ENCODE peak calls at places on chromosomes 7 and 10, in four cellular contexts. One of them, this sample, is unnamed.

GRCh38 chr7:36723951-36724664 is at the start of gene AOAH:
- DNase-seq in endothelial cell: no peak
- DNase-seq in cardiac fibroblast: no peak
- DNase-seq in HFFc6: no peak
- DNase-seq in this sample: no peak

GRCh38 chr7:158786898-158787297 is 42.4 kb downstream of the ESYT2 start:
- DNase-seq in endothelial cell: no peak
- DNase-seq in cardiac fibroblast: no peak
- DNase-seq in HFFc6: no peak
- DNase-seq in this sample: no peak

GRCh38 chr10:98404571-98405396 is 10.2 kb downstream of the PYROXD2 start:
- DNase-seq in endothelial cell: no peak
- DNase-seq in cardiac fibroblast: peak; percentile 41
- DNase-seq in HFFc6: peak; percentile 64
- DNase-seq in this sample: no peak

GRCh38 chr10:98212204-98212603 is 55.8 kb downstream of the LOXL4 start:
- DNase-seq in endothelial cell: no peak
- DNase-seq in cardiac fibroblast: no peak
- DNase-seq in HFFc6: no peak
- DNase-seq in this sample: no peak

GRCh38 chr7:116911799-116912198 is 41.5 kb upstream of the ST7 start:
- DNase-seq in endothelial cell: no peak
- DNase-seq in cardiac fibroblast: no peak
- DNase-seq in HFFc6: peak; percentile 54
- DNase-seq in this sample: peak; percentile 11

GRCh38 chr10:115092555-115093285 is 445 bp upstream of the ATRNL1 start:
- DNase-seq in endothelial cell: peak; percentile 38
- DNase-seq in cardiac fibroblast: peak; percentile 48
- DNase-seq in HFFc6: no peak
- DNase-seq in this sample: no peak

GRCh38 chr7:158043461-158044155 is 544.0 kb downstream of the PTPRN2 start:
- DNase-seq in endothelial cell: no peak
- DNase-seq in cardiac fibroblast: no peak
- DNase-seq in HFFc6: no peak
- DNase-seq in this sample: no peak

GRCh38 chr7:116674508-116675173 is 2.6 kb downstream of the MET start:
- DNase-seq in endothelial cell: no peak
- DNase-seq in cardiac fibroblast: no peak
- DNase-seq in HFFc6: peak; percentile 56
- DNase-seq in this sample: no peak

GRCh38 chr7:156207306-156207705 is 395.0 kb upstream of the SHH start:
- DNase-seq in endothelial cell: no peak
- DNase-seq in cardiac fibroblast: no peak
- DNase-seq in HFFc6: no peak
- DNase-seq in this sample: no peak

GRCh38 chr7:42883950-42884349 is 27.9 kb downstream of the C7orf25 start:
- DNase-seq in endothelial cell: no peak
- DNase-seq in cardiac fibroblast: peak; percentile 46
- DNase-seq in HFFc6: no peak
- DNase-seq in this sample: no peak

GRCh38 chr7:20417260-20417659 is 86.6 kb downstream of the ITGB8 start:
- DNase-seq in endothelial cell: no peak
- DNase-seq in cardiac fibroblast: no peak
- DNase-seq in HFFc6: no peak
- DNase-seq in this sample: no peak

DNA sequence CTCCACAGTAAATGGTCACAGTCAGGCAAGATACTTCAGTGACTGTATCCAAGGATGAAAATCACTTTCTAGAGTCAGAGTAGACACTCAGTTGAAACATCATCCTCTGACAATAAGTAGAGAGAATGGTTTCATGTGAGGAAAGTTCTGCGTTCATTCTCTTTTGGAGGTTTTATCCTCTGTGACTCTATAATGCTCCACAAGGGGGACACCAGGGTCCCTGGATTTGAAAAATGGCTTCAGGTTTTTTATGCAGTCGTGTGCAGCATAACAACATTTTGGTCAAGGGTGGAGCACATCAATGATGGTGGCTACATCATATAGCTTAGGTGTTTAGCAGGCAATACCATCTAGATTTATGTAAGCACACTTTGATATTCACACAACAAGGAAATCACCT is 40.4 kb downstream of the TMEM168 start:
- DNase-seq in endothelial cell: no peak
- DNase-seq in cardiac fibroblast: no peak
- DNase-seq in HFFc6: no peak
- DNase-seq in this sample: no peak
- TF ChIP-seq CTCF in endothelial cell: peak; percentile 51
- TF ChIP-seq CTCF in cardiac fibroblast: no peak
- TF ChIP-seq CTCF in HFFc6: peak; percentile 32
- TF ChIP-seq CTCF in this sample: no peak

DNA sequence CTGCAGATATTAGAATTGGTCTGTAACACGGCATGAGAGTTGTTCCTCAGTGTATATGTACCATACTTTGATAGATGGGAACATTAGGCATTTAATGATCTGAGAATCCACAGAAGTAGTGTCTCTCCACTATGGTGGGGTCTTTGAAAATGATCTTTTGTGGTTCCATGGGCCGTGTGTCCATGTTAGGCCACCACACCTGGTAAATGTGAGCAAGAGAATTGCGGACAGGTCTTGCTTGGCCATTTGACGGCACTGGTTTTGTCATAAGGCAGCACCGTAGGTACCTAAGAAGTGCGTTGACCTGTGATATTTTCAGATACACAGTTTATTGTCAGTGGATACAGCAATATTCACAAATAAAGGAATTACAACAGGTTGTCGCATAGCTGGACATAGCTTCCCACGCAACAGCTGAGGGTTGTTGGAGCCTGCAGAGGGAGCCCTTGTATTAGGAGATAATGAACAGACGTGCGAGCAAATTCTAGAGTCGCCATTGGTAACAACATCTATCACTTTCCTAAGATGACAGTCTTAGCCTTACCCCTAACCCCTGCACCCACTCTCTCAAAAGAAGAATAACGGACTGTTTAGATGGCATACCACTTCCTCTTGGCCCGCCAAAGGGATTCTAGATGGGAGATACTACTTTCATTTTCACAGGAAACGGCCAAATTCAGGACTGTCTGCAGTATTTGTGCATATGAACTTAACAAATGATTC is 111.4 kb downstream of the COL28A1 start:
- DNase-seq in endothelial cell: peak; percentile 55
- DNase-seq in cardiac fibroblast: peak; percentile 77
- DNase-seq in HFFc6: peak; percentile 73
- DNase-seq in this sample: peak; percentile 29
- TF ChIP-seq CTCF in endothelial cell: peak; percentile 27
- TF ChIP-seq CTCF in cardiac fibroblast: peak; percentile 82
- TF ChIP-seq CTCF in HFFc6: peak; percentile 86
- TF ChIP-seq CTCF in this sample: peak; percentile 93

GRCh38 chr10:23035569-23035968 is 59.8 kb upstream of the MSRB2 start:
- DNase-seq in endothelial cell: peak; percentile 23
- DNase-seq in cardiac fibroblast: no peak
- DNase-seq in HFFc6: no peak
- DNase-seq in this sample: no peak
- TF ChIP-seq CTCF in endothelial cell: peak; percentile 25
- TF ChIP-seq CTCF in cardiac fibroblast: peak; percentile 35
- TF ChIP-seq CTCF in HFFc6: peak; percentile 36
- TF ChIP-seq CTCF in this sample: no peak

GRCh38 chr7:32347244-32347828 is 142.8 kb downstream of the LSM5 start:
- DNase-seq in endothelial cell: no peak
- DNase-seq in cardiac fibroblast: peak; percentile 24
- DNase-seq in HFFc6: no peak
- DNase-seq in this sample: no peak
- TF ChIP-seq CTCF in endothelial cell: peak; percentile 84
- TF ChIP-seq CTCF in cardiac fibroblast: peak; percentile 58
- TF ChIP-seq CTCF in HFFc6: peak; percentile 82
- TF ChIP-seq CTCF in this sample: peak; percentile 36

GRCh38 chr7:151869968-151870918 is 6.7 kb downstream of the PRKAG2 start:
- DNase-seq in endothelial cell: no peak
- DNase-seq in cardiac fibroblast: no peak
- DNase-seq in HFFc6: no peak
- DNase-seq in this sample: no peak

GRCh38 chr7:151873402-151873965 is 3.4 kb downstream of the PRKAG2 start:
- DNase-seq in endothelial cell: no peak
- DNase-seq in cardiac fibroblast: no peak
- DNase-seq in HFFc6: no peak
- DNase-seq in this sample: no peak

GRCh38 chr7:151871189-151871735 is 5.7 kb downstream of the PRKAG2 start:
- DNase-seq in endothelial cell: no peak
- DNase-seq in cardiac fibroblast: no peak
- DNase-seq in HFFc6: no peak
- DNase-seq in this sample: no peak

GRCh38 chr7:151872531-151873401 is 4.1 kb downstream of the PRKAG2 start:
- DNase-seq in endothelial cell: no peak
- DNase-seq in cardiac fibroblast: no peak
- DNase-seq in HFFc6: no peak
- DNase-seq in this sample: no peak

GRCh38 chr7:151871904-151872303 is 5.0 kb downstream of the PRKAG2 start:
- DNase-seq in endothelial cell: no peak
- DNase-seq in cardiac fibroblast: no peak
- DNase-seq in HFFc6: no peak
- DNase-seq in this sample: no peak
- TF ChIP-seq CTCF in endothelial cell: no peak
- TF ChIP-seq CTCF in cardiac fibroblast: no peak
- TF ChIP-seq CTCF in HFFc6: peak; percentile 11
- TF ChIP-seq CTCF in this sample: no peak